ENCODE peak calls at places on chromosomes 2 and 18, in five cellular contexts. N, F, O, P and I are unnamed samples.

GRCh38 chr2:31107588-31108300 is 30.5 kb downstream of the GALNT14 start:
- DNase-seq in O (no peak), P (no peak), N (no peak), F (no peak), I (no peak)

GRCh38 chr2:158530829-158531228 is 74.1 kb downstream of the PKP4 start:
- DNase-seq in P (no peak), O (no peak), F (no peak), N (no peak), I (no peak)

GRCh38 chr2:137964066-137964858 is at the start of gene HNMT:
- DNase-seq in N (peak), P (no peak), F (no peak), O (no peak), I (peak)

GRCh38 chr18:3209859-3210569 is 9.8 kb downstream of the MYOM1 start:
- DNase-seq in F (no peak), N (no peak), P (no peak), O (no peak), I (no peak)

GRCh38 chr2:48607307-48608014 is 10.2 kb upstream of the GTF2A1L start:
- DNase-seq in N (no peak), P (no peak), F (no peak), O (no peak), I (no peak)

GRCh38 chr18:21513741-21514140 is 86.8 kb downstream of the ESCO1 start:
- DNase-seq in O (no peak), F (no peak), P (no peak), N (no peak), I (no peak)

GRCh38 chr2:81078631-81079030 is 774.1 kb upstream of the LRRTM1 start:
- DNase-seq in N (no peak), O (no peak), F (no peak), P (no peak), I (no peak)

GRCh38 chr18:2927745-2928144 is 80.9 kb downstream of the EMILIN2 start:
- DNase-seq in P (no peak), F (no peak), O (no peak), N (no peak), I (no peak)

GRCh38 chr2:169303579-169304285 is 58.6 kb downstream of the LRP2 start:
- DNase-seq in P (no peak), N (no peak), O (no peak), F (no peak), I (no peak)

GRCh38 chr2:139916822-139917221 is 1136.6 kb upstream of the NXPH2 start:
- DNase-seq in P (no peak), O (no peak), F (no peak), N (no peak), I (no peak)

GRCh38 chr2:239187464-239188253 is 213.2 kb downstream of the HDAC4 start:
- DNase-seq in P (no peak), F (no peak), O (no peak), N (no peak), I (no peak)

GRCh38 chr2:88069117-88069516 is 1.5 kb downstream of the SMYD1 start:
- DNase-seq in P (no peak), O (no peak), F (no peak), N (no peak), I (no peak)

GRCh38 chr2:133566967-133567645 is 1.2 kb downstream of the NCKAP5 start:
- DNase-seq in O (no peak), N (no peak), F (no peak), P (no peak), I (peak)

GRCh38 chr18:3357516-3357915 is 92.5 kb upstream of the TGIF1 start:
- DNase-seq in O (no peak), N (no peak), F (no peak), P (no peak), I (no peak)

GRCh38 chr18:21499997-21500396 is 100.5 kb downstream of the ESCO1 start:
- DNase-seq in P (no peak), N (no peak), F (no peak), O (no peak), I (no peak)

GRCh38 chr2:150581717-150582472 is 94.4 kb upstream of the RND3 start:
- DNase-seq in N (no peak), O (no peak), P (no peak), F (no peak), I (no peak)

GRCh38 chr18:74517236-74517630 is 17.1 kb upstream of the CNDP1 start:
- DNase-seq in P (no peak), F (peak), N (no peak), O (no peak), I (no peak)

GRCh38 chr2:232888099-232888836 is 18.2 kb downstream of the SNORC start:
- DNase-seq in N (no peak), O (no peak), P (no peak), F (peak), I (no peak)

GRCh38 chr2:11343344-11343625 is 1.2 kb downstream of the ROCK2 start:
- DNase-seq in N (no peak), O (no peak), F (no peak), P (no peak), I (no peak)